ENCODE peak calls at places on chromosomes 5 and 9, in seven cellular contexts. U is tibial artery; T is activated CD4-positive, alpha-beta T cell treated with anti-CD3 and anti-CD28 coated beads, Interleukin-2, amount 10 ng/mL, durations not matched to agents 7 days and 5 days; O is NCI-H1092; L is EL; K is T-helper 9 cell; N is islet precursor cell. G is an unnamed sample.

GRCh38 chr9:135344523-135344901 is 135.1 kb upstream of the PPP1R26 start:
- DNase-seq in U (no peak), T (no peak), L (no peak), K (no peak), N (no peak), O (no peak), G (no peak)

GRCh38 chr5:11524188-11524587 is 380.1 kb downstream of the CTNND2 start:
- DNase-seq in U (no peak), O (no peak), K (no peak), T (no peak), N (peak), L (no peak), G (no peak)

GRCh38 chr9:20782289-20782688 is 98.2 kb downstream of the FOCAD start:
- DNase-seq in U (no peak), N (no peak), K (no peak), T (no peak), O (no peak), L (no peak), G (no peak)

GRCh38 chr9:82202808-82203207 is 214.2 kb downstream of the SPATA31D1 start:
- DNase-seq in O (no peak), N (no peak), T (no peak), K (no peak), L (peak), U (no peak), G (peak)

GRCh38 chr5:73448072-73448432 is 525 bp downstream of the FOXD1 start:
- DNase-seq in O (no peak), L (peak), T (no peak), N (peak), K (no peak), U (no peak), G (no peak)

GRCh38 chr9:83327750-83328622 is 210.2 kb downstream of the FRMD3 start:
- DNase-seq in N (no peak), K (no peak), U (no peak), O (no peak), L (peak), T (no peak), G (no peak)

GRCh38 chr9:11946521-11946920 is 746.7 kb upstream of the TYRP1 start:
- DNase-seq in T (no peak), L (no peak), N (no peak), U (no peak), K (no peak), O (no peak), G (peak)

GRCh38 chr9:111759762-111760639 is 34.7 kb downstream of the SHOC1 start:
- DNase-seq in N (no peak), L (peak), U (no peak), K (peak), O (peak), T (peak), G (peak)

GRCh38 chr9:27154923-27155322 is 45.9 kb downstream of the TEK start:
- DNase-seq in L (peak), O (no peak), N (peak), U (no peak), T (no peak), K (no peak), G (peak)

GRCh38 chr5:159775890-159776289 is 140.4 kb upstream of the ADRA1B start:
- DNase-seq in O (no peak), K (no peak), U (no peak), N (no peak), T (no peak), L (no peak), G (no peak)

GRCh38 chr5:139426222-139426885 is 13.0 kb downstream of the DNAJC18 start:
- DNase-seq in T (no peak), K (no peak), U (no peak), O (no peak), N (peak), L (peak), G (no peak)

GRCh38 chr9:68552700-68553099 is 12.0 kb upstream of the TMEM252 start:
- DNase-seq in K (no peak), L (peak), O (no peak), U (no peak), N (no peak), T (no peak), G (peak)

GRCh38 chr9:21037278-21037677 is 5.8 kb upstream of the HACD4 start:
- DNase-seq in L (no peak), U (no peak), T (no peak), O (no peak), K (no peak), N (no peak), G (no peak)

GRCh38 chr5:130034872-130035271 is 130.6 kb downstream of the CHSY3 start:
- DNase-seq in O (no peak), U (no peak), T (no peak), L (no peak), N (no peak), K (no peak), G (peak)

GRCh38 chr9:76374702-76375543 is 19.3 kb downstream of the RFK start:
- DNase-seq in O (no peak), L (peak), U (no peak), N (peak), T (no peak), K (no peak), G (peak)

GRCh38 chr5:94021246-94021645 is 279.8 kb upstream of the POU5F2 start:
- DNase-seq in T (no peak), K (no peak), U (no peak), O (peak), L (peak), N (no peak), G (peak)

GRCh38 chr5:82735160-82735789 is 341.9 kb downstream of the TMEM167A start:
- DNase-seq in N (no peak), U (no peak), K (no peak), T (no peak), O (no peak), L (peak), G (peak)

GRCh38 chr5:32108167-32108566 is 66.0 kb downstream of the GOLPH3 start:
- DNase-seq in O (no peak), K (no peak), L (no peak), N (no peak), U (no peak), T (no peak), G (no peak)

GRCh38 chr9:89771205-89771604 is 166.4 kb downstream of the GADD45G start:
- DNase-seq in K (no peak), L (no peak), N (no peak), T (no peak), O (no peak), U (peak), G (no peak)

GRCh38 chr5:137871571-137871970 is 3.9 kb downstream of the MYOT start:
- DNase-seq in T (no peak), U (no peak), O (no peak), N (no peak), L (no peak), K (no peak), G (no peak)

GRCh38 chr9:24035816-24036215 is 209.8 kb upstream of the ELAVL2 start:
- DNase-seq in U (no peak), L (no peak), N (no peak), O (no peak), K (no peak), T (no peak), G (no peak)

GRCh38 chr9:137301086-137301947 is 754 bp downstream of the NRARP start:
- DNase-seq in K (no peak), U (no peak), N (peak), O (no peak), L (peak), T (no peak), G (peak)

GRCh38 chr5:58582411-58583393 is at the start of gene RAB3C:
- DNase-seq in T (peak), O (peak), L (peak), N (peak), U (peak), K (peak), G (peak)

GRCh38 chr9:2209400-2209799 is 194.3 kb downstream of the SMARCA2 start:
- DNase-seq in L (no peak), K (no peak), T (no peak), O (no peak), U (no peak), N (no peak), G (no peak)

GRCh38 chr5:32325067-32325466 is 12.3 kb upstream of the MTMR12 start:
- DNase-seq in O (no peak), T (no peak), K (no peak), U (no peak), L (no peak), N (no peak), G (no peak)

GRCh38 chr5:128538249-128539037 is 398 bp upstream of the FBN2 start:
- DNase-seq in K (no peak), L (peak), N (peak), T (no peak), O (no peak), U (peak), G (peak)

GRCh38 chr9:84187090-84187489 is 153.5 kb downstream of the SLC28A3 start:
- DNase-seq in K (no peak), L (peak), N (no peak), T (no peak), U (no peak), O (no peak), G (no peak)

G was measured in fibroblast of mammary gland.